ENCODE peak calls at places on chromosome 10, in ten cellular contexts. One of them, this sample, is unnamed.

GRCh38 chr10:112721080-112721698 is 228.9 kb upstream of the TCF7L2 start:
- DNase-seq in left cardiac atrium: no peak
- DNase-seq in astrocyte of the spinal cord: peak
- DNase-seq in C1 segment of cervical spinal cord: no peak
- DNase-seq in HEK293T: peak
- DNase-seq in activated T-helper 1 cell treated with Interleukin-2 at 50 U/mL for 16 hours: no peak
- DNase-seq in omental fat pad: no peak
- DNase-seq in foreskin melanocyte: peak
- DNase-seq in foreskin fibroblast: peak
- DNase-seq in cardiac septum: no peak
- DNase-seq in this sample: no peak

GRCh38 chr10:6665847-6666246 is 85.8 kb upstream of the PRKCQ start:
- DNase-seq in left cardiac atrium: no peak
- DNase-seq in astrocyte of the spinal cord: no peak
- DNase-seq in C1 segment of cervical spinal cord: no peak
- DNase-seq in HEK293T: no peak
- DNase-seq in activated T-helper 1 cell treated with Interleukin-2 at 50 U/mL for 16 hours: peak
- DNase-seq in omental fat pad: no peak
- DNase-seq in foreskin melanocyte: no peak
- DNase-seq in foreskin fibroblast: no peak
- DNase-seq in cardiac septum: no peak
- DNase-seq in this sample: no peak

GRCh38 chr10:523925-524324 is 165.5 kb downstream of the DIP2C start:
- DNase-seq in left cardiac atrium: no peak
- DNase-seq in astrocyte of the spinal cord: no peak
- DNase-seq in C1 segment of cervical spinal cord: no peak
- DNase-seq in HEK293T: no peak
- DNase-seq in activated T-helper 1 cell treated with Interleukin-2 at 50 U/mL for 16 hours: no peak
- DNase-seq in omental fat pad: no peak
- DNase-seq in foreskin melanocyte: no peak
- DNase-seq in foreskin fibroblast: no peak
- DNase-seq in cardiac septum: no peak
- DNase-seq in this sample: peak

GRCh38 chr10:14185501-14186045 is 145.2 kb downstream of the FRMD4A start:
- DNase-seq in left cardiac atrium: no peak
- DNase-seq in astrocyte of the spinal cord: peak
- DNase-seq in C1 segment of cervical spinal cord: no peak
- DNase-seq in HEK293T: peak
- DNase-seq in activated T-helper 1 cell treated with Interleukin-2 at 50 U/mL for 16 hours: no peak
- DNase-seq in omental fat pad: no peak
- DNase-seq in foreskin melanocyte: peak
- DNase-seq in foreskin fibroblast: no peak
- DNase-seq in cardiac septum: no peak
- DNase-seq in this sample: no peak

GRCh38 chr10:114261116-114261515 is 22.1 kb downstream of the VWA2 start:
- DNase-seq in left cardiac atrium: no peak
- DNase-seq in astrocyte of the spinal cord: peak
- DNase-seq in C1 segment of cervical spinal cord: no peak
- DNase-seq in HEK293T: no peak
- DNase-seq in activated T-helper 1 cell treated with Interleukin-2 at 50 U/mL for 16 hours: no peak
- DNase-seq in omental fat pad: no peak
- DNase-seq in foreskin melanocyte: no peak
- DNase-seq in foreskin fibroblast: no peak
- DNase-seq in cardiac septum: no peak
- DNase-seq in this sample: no peak

GRCh38 chr10:68492118-68492517 is 20.3 kb upstream of the DNA2 start:
- DNase-seq in left cardiac atrium: no peak
- DNase-seq in astrocyte of the spinal cord: no peak
- DNase-seq in C1 segment of cervical spinal cord: no peak
- DNase-seq in HEK293T: no peak
- DNase-seq in activated T-helper 1 cell treated with Interleukin-2 at 50 U/mL for 16 hours: no peak
- DNase-seq in omental fat pad: no peak
- DNase-seq in foreskin melanocyte: no peak
- DNase-seq in foreskin fibroblast: peak
- DNase-seq in cardiac septum: no peak
- DNase-seq in this sample: no peak

GRCh38 chr10:12177642-12178041 is 18.0 kb downstream of the NUDT5 start:
- DNase-seq in left cardiac atrium: no peak
- DNase-seq in astrocyte of the spinal cord: peak
- DNase-seq in C1 segment of cervical spinal cord: no peak
- DNase-seq in HEK293T: no peak
- DNase-seq in activated T-helper 1 cell treated with Interleukin-2 at 50 U/mL for 16 hours: no peak
- DNase-seq in omental fat pad: no peak
- DNase-seq in foreskin melanocyte: no peak
- DNase-seq in foreskin fibroblast: peak
- DNase-seq in cardiac septum: no peak
- DNase-seq in this sample: no peak

GRCh38 chr10:71218046-71218832 is 5.9 kb downstream of the UNC5B start:
- DNase-seq in left cardiac atrium: peak
- DNase-seq in astrocyte of the spinal cord: peak
- DNase-seq in C1 segment of cervical spinal cord: no peak
- DNase-seq in HEK293T: no peak
- DNase-seq in activated T-helper 1 cell treated with Interleukin-2 at 50 U/mL for 16 hours: no peak
- DNase-seq in omental fat pad: no peak
- DNase-seq in foreskin melanocyte: no peak
- DNase-seq in foreskin fibroblast: no peak
- DNase-seq in cardiac septum: no peak
- DNase-seq in this sample: no peak

GRCh38 chr10:17273403-17273802 is 45.4 kb downstream of the VIM start:
- DNase-seq in left cardiac atrium: no peak
- DNase-seq in astrocyte of the spinal cord: peak
- DNase-seq in C1 segment of cervical spinal cord: no peak
- DNase-seq in HEK293T: no peak
- DNase-seq in activated T-helper 1 cell treated with Interleukin-2 at 50 U/mL for 16 hours: no peak
- DNase-seq in omental fat pad: no peak
- DNase-seq in foreskin melanocyte: no peak
- DNase-seq in foreskin fibroblast: peak
- DNase-seq in cardiac septum: no peak
- DNase-seq in this sample: no peak

GRCh38 chr10:7436490-7437100 is 25.8 kb upstream of the SFMBT2 start:
- DNase-seq in left cardiac atrium: no peak
- DNase-seq in astrocyte of the spinal cord: no peak
- DNase-seq in C1 segment of cervical spinal cord: no peak
- DNase-seq in HEK293T: no peak
- DNase-seq in activated T-helper 1 cell treated with Interleukin-2 at 50 U/mL for 16 hours: no peak
- DNase-seq in omental fat pad: no peak
- DNase-seq in foreskin melanocyte: no peak
- DNase-seq in foreskin fibroblast: peak
- DNase-seq in cardiac septum: no peak
- DNase-seq in this sample: no peak

GRCh38 chr10:4751211-4751610 is 74.8 kb upstream of the AKR1E2 start:
- DNase-seq in left cardiac atrium: no peak
- DNase-seq in astrocyte of the spinal cord: no peak
- DNase-seq in C1 segment of cervical spinal cord: no peak
- DNase-seq in HEK293T: no peak
- DNase-seq in activated T-helper 1 cell treated with Interleukin-2 at 50 U/mL for 16 hours: no peak
- DNase-seq in omental fat pad: no peak
- DNase-seq in foreskin melanocyte: no peak
- DNase-seq in foreskin fibroblast: no peak
- DNase-seq in cardiac septum: no peak
- DNase-seq in this sample: no peak

GRCh38 chr10:88731296-88731695 is 25.2 kb downstream of the LIPK start:
- DNase-seq in left cardiac atrium: peak
- DNase-seq in astrocyte of the spinal cord: no peak
- DNase-seq in C1 segment of cervical spinal cord: no peak
- DNase-seq in HEK293T: no peak
- DNase-seq in activated T-helper 1 cell treated with Interleukin-2 at 50 U/mL for 16 hours: no peak
- DNase-seq in omental fat pad: no peak
- DNase-seq in foreskin melanocyte: no peak
- DNase-seq in foreskin fibroblast: no peak
- DNase-seq in cardiac septum: no peak
- DNase-seq in this sample: no peak

GRCh38 chr10:103382769-103383168 is 13.5 kb downstream of the ATP5MK start:
- DNase-seq in left cardiac atrium: no peak
- DNase-seq in astrocyte of the spinal cord: no peak
- DNase-seq in C1 segment of cervical spinal cord: no peak
- DNase-seq in HEK293T: no peak
- DNase-seq in activated T-helper 1 cell treated with Interleukin-2 at 50 U/mL for 16 hours: no peak
- DNase-seq in omental fat pad: no peak
- DNase-seq in foreskin melanocyte: no peak
- DNase-seq in foreskin fibroblast: no peak
- DNase-seq in cardiac septum: no peak
- DNase-seq in this sample: no peak

GRCh38 chr10:69239816-69240434 is 19.8 kb downstream of the HKDC1 start:
- DNase-seq in left cardiac atrium: peak
- DNase-seq in astrocyte of the spinal cord: no peak
- DNase-seq in C1 segment of cervical spinal cord: no peak
- DNase-seq in HEK293T: no peak
- DNase-seq in activated T-helper 1 cell treated with Interleukin-2 at 50 U/mL for 16 hours: no peak
- DNase-seq in omental fat pad: no peak
- DNase-seq in foreskin melanocyte: no peak
- DNase-seq in foreskin fibroblast: peak
- DNase-seq in cardiac septum: no peak
- DNase-seq in this sample: peak

GRCh38 chr10:30630571-30630970 is 1.0 kb upstream of the LYZL2 start:
- DNase-seq in left cardiac atrium: no peak
- DNase-seq in astrocyte of the spinal cord: no peak
- DNase-seq in C1 segment of cervical spinal cord: no peak
- DNase-seq in HEK293T: no peak
- DNase-seq in activated T-helper 1 cell treated with Interleukin-2 at 50 U/mL for 16 hours: no peak
- DNase-seq in omental fat pad: no peak
- DNase-seq in foreskin melanocyte: no peak
- DNase-seq in foreskin fibroblast: peak
- DNase-seq in cardiac septum: no peak
- DNase-seq in this sample: no peak

GRCh38 chr10:125779403-125780327 is 4.0 kb upstream of the MMP21 start:
- DNase-seq in left cardiac atrium: no peak
- DNase-seq in astrocyte of the spinal cord: no peak
- DNase-seq in C1 segment of cervical spinal cord: no peak
- DNase-seq in HEK293T: no peak
- DNase-seq in activated T-helper 1 cell treated with Interleukin-2 at 50 U/mL for 16 hours: no peak
- DNase-seq in omental fat pad: no peak
- DNase-seq in foreskin melanocyte: no peak
- DNase-seq in foreskin fibroblast: no peak
- DNase-seq in cardiac septum: no peak
- DNase-seq in this sample: no peak

GRCh38 chr10:29268011-29268410 is 20.9 kb upstream of the LYZL1 start:
- DNase-seq in left cardiac atrium: no peak
- DNase-seq in astrocyte of the spinal cord: no peak
- DNase-seq in C1 segment of cervical spinal cord: no peak
- DNase-seq in HEK293T: no peak
- DNase-seq in activated T-helper 1 cell treated with Interleukin-2 at 50 U/mL for 16 hours: no peak
- DNase-seq in omental fat pad: no peak
- DNase-seq in foreskin melanocyte: no peak
- DNase-seq in foreskin fibroblast: no peak
- DNase-seq in cardiac septum: no peak
- DNase-seq in this sample: no peak

GRCh38 chr10:3126741-3127342 is 45.7 kb downstream of the PITRM1 start:
- DNase-seq in left cardiac atrium: no peak
- DNase-seq in astrocyte of the spinal cord: no peak
- DNase-seq in C1 segment of cervical spinal cord: no peak
- DNase-seq in HEK293T: peak
- DNase-seq in activated T-helper 1 cell treated with Interleukin-2 at 50 U/mL for 16 hours: no peak
- DNase-seq in omental fat pad: no peak
- DNase-seq in foreskin melanocyte: no peak
- DNase-seq in foreskin fibroblast: no peak
- DNase-seq in cardiac septum: peak
- DNase-seq in this sample: peak

GRCh38 chr10:88413412-88413811 is 169.7 kb downstream of the RNLS start:
- DNase-seq in left cardiac atrium: no peak
- DNase-seq in astrocyte of the spinal cord: no peak
- DNase-seq in C1 segment of cervical spinal cord: no peak
- DNase-seq in HEK293T: no peak
- DNase-seq in activated T-helper 1 cell treated with Interleukin-2 at 50 U/mL for 16 hours: no peak
- DNase-seq in omental fat pad: no peak
- DNase-seq in foreskin melanocyte: no peak
- DNase-seq in foreskin fibroblast: no peak
- DNase-seq in cardiac septum: no peak
- DNase-seq in this sample: no peak

GRCh38 chr10:61935085-61935484 is 33.6 kb downstream of the ARID5B start:
- DNase-seq in left cardiac atrium: no peak
- DNase-seq in astrocyte of the spinal cord: no peak
- DNase-seq in C1 segment of cervical spinal cord: no peak
- DNase-seq in HEK293T: no peak
- DNase-seq in activated T-helper 1 cell treated with Interleukin-2 at 50 U/mL for 16 hours: no peak
- DNase-seq in omental fat pad: no peak
- DNase-seq in foreskin melanocyte: no peak
- DNase-seq in foreskin fibroblast: no peak
- DNase-seq in cardiac septum: no peak
- DNase-seq in this sample: no peak

GRCh38 chr10:21626457-21627161 is 92.6 kb downstream of the MLLT10 start:
- DNase-seq in left cardiac atrium: no peak
- DNase-seq in astrocyte of the spinal cord: peak
- DNase-seq in C1 segment of cervical spinal cord: no peak
- DNase-seq in HEK293T: no peak
- DNase-seq in activated T-helper 1 cell treated with Interleukin-2 at 50 U/mL for 16 hours: no peak
- DNase-seq in omental fat pad: no peak
- DNase-seq in foreskin melanocyte: no peak
- DNase-seq in foreskin fibroblast: no peak
- DNase-seq in cardiac septum: no peak
- DNase-seq in this sample: no peak

GRCh38 chr10:69180525-69181204 is 631 bp downstream of the SUPV3L1 start:
- DNase-seq in left cardiac atrium: no peak
- DNase-seq in astrocyte of the spinal cord: peak
- DNase-seq in C1 segment of cervical spinal cord: no peak
- DNase-seq in HEK293T: no peak
- DNase-seq in activated T-helper 1 cell treated with Interleukin-2 at 50 U/mL for 16 hours: no peak
- DNase-seq in omental fat pad: no peak
- DNase-seq in foreskin melanocyte: no peak
- DNase-seq in foreskin fibroblast: no peak
- DNase-seq in cardiac septum: no peak
- DNase-seq in this sample: no peak

GRCh38 chr10:132392811-132393694 is 3.9 kb upstream of the PWWP2B start:
- DNase-seq in left cardiac atrium: peak
- DNase-seq in astrocyte of the spinal cord: no peak
- DNase-seq in C1 segment of cervical spinal cord: no peak
- DNase-seq in HEK293T: no peak
- DNase-seq in activated T-helper 1 cell treated with Interleukin-2 at 50 U/mL for 16 hours: no peak
- DNase-seq in omental fat pad: no peak
- DNase-seq in foreskin melanocyte: no peak
- DNase-seq in foreskin fibroblast: peak
- DNase-seq in cardiac septum: no peak
- DNase-seq in this sample: peak

GRCh38 chr10:75402486-75403143 is 1.1 kb upstream of the ZNF503 start:
- DNase-seq in left cardiac atrium: peak
- DNase-seq in astrocyte of the spinal cord: no peak
- DNase-seq in C1 segment of cervical spinal cord: peak
- DNase-seq in HEK293T: no peak
- DNase-seq in activated T-helper 1 cell treated with Interleukin-2 at 50 U/mL for 16 hours: no peak
- DNase-seq in omental fat pad: no peak
- DNase-seq in foreskin melanocyte: no peak
- DNase-seq in foreskin fibroblast: no peak
- DNase-seq in cardiac septum: no peak
- DNase-seq in this sample: peak

GRCh38 chr10:11359849-11360248 is 251.6 kb downstream of the USP6NL start:
- DNase-seq in left cardiac atrium: no peak
- DNase-seq in astrocyte of the spinal cord: no peak
- DNase-seq in C1 segment of cervical spinal cord: no peak
- DNase-seq in HEK293T: no peak
- DNase-seq in activated T-helper 1 cell treated with Interleukin-2 at 50 U/mL for 16 hours: no peak
- DNase-seq in omental fat pad: no peak
- DNase-seq in foreskin melanocyte: no peak
- DNase-seq in foreskin fibroblast: no peak
- DNase-seq in cardiac septum: peak
- DNase-seq in this sample: no peak

This sample was measured in sigmoid colon.